ENCODE peak calls at places on chromosomes 6 and 20, in six cellular contexts. G is cardiac fibroblast, J is kidney epithelial cell, W is neural progenitor cell, O is tibial artery, H is nephron progenitor cell. S is an unnamed sample.

GRCh38 chr6:125791820-125792165 is 1.0 kb downstream of the NCOA7 start:
- DNase-seq in J (no peak), H (no peak), G (no peak), O (no peak), W (no peak), S (no peak)

GRCh38 chr6:39752835-39753744 is 27.9 kb upstream of the KIF6 start:
- DNase-seq in H (no peak), O (no peak), W (no peak), G (no peak), J (no peak), S (no peak)

GRCh38 chr20:40960521-40960956 is 68.1 kb upstream of the TOP1 start:
- DNase-seq in H (no peak), W (no peak), G (no peak), O (no peak), J (no peak), S (no peak)

GRCh38 chr6:136089885-136090284 is 160.2 kb downstream of the MTFR2 start:
- DNase-seq in G (no peak), H (no peak), O (no peak), W (no peak), J (no peak), S (peak; percentile 57)

GRCh38 chr6:163583558-163583957 is 169.0 kb downstream of the QKI start:
- DNase-seq in H (no peak), J (no peak), G (no peak), W (no peak), O (no peak), S (no peak)

GRCh38 chr6:151254451-151255081 is 14.8 kb downstream of the AKAP12 start:
- DNase-seq in G (peak; percentile 80), W (no peak), O (no peak), H (no peak), J (peak; percentile 39), S (peak; percentile 48)

GRCh38 chr6:1609662-1610496 is at the start of gene FOXC1:
- DNase-seq in O (peak; percentile 93), G (peak; percentile 96), H (peak; percentile 87), J (peak; percentile 77), W (peak; percentile 91), S (peak; percentile 84)

GRCh38 chr6:154230910-154231595 is 125.5 kb downstream of the IPCEF1 start:
- DNase-seq in O (no peak), G (no peak), W (no peak), J (no peak), H (no peak), S (no peak)

GRCh38 chr20:53654932-53655674 is 61.5 kb upstream of the ZNF217 start:
- DNase-seq in W (no peak), O (no peak), G (peak; percentile 20), H (no peak), J (no peak), S (peak; percentile 55)

GRCh38 chr6:48835421-48835958 is 627.6 kb downstream of the MMUT start:
- DNase-seq in O (no peak), W (no peak), G (peak; percentile 61), H (no peak), J (no peak), S (peak; percentile 67)

GRCh38 chr6:134826889-134827737 is 122.8 kb downstream of the ALDH8A1 start:
- DNase-seq in W (no peak), J (no peak), O (peak; percentile 93), G (peak; percentile 99), H (no peak), S (peak; percentile 82)

GRCh38 chr20:47487175-47487917 is 14.3 kb upstream of the NCOA3 start:
- DNase-seq in H (no peak), O (no peak), G (peak; percentile 27), W (no peak), J (no peak), S (peak; percentile 52)

GRCh38 chr6:87393026-87393622 is 14.6 kb upstream of the CFAP206 start:
- DNase-seq in W (peak; percentile 74), J (no peak), G (peak; percentile 82), H (peak; percentile 37), O (no peak), S (peak; percentile 76)

GRCh38 chr6:150346346-150346745 is 22.5 kb upstream of the IYD start:
- DNase-seq in J (no peak), G (peak; percentile 36), W (no peak), H (no peak), O (no peak), S (peak; percentile 2)

GRCh38 chr6:148306287-148306686 is 36.4 kb upstream of the SASH1 start:
- DNase-seq in G (no peak), W (no peak), J (no peak), O (no peak), H (no peak), S (no peak)

GRCh38 chr6:88611721-88612120 is 351.7 kb downstream of the RNGTT start:
- DNase-seq in H (no peak), G (no peak), O (no peak), W (no peak), J (no peak), S (peak; percentile 2)

GRCh38 chr20:48933017-48933766 is 11.7 kb downstream of the ARFGEF2 start:
- DNase-seq in O (no peak), G (no peak), W (no peak), J (no peak), H (no peak), S (no peak)

GRCh38 chr20:51348866-51349265 is 193.7 kb downstream of the NFATC2 start:
- DNase-seq in H (no peak), G (no peak), J (no peak), W (no peak), O (no peak), S (no peak)

GRCh38 chr6:143158113-143158581 is 97.5 kb downstream of the AIG1 start:
- DNase-seq in H (no peak), O (no peak), J (no peak), G (no peak), W (no peak), S (peak; percentile 49)

GRCh38 chr6:80480478-80481157 is 374.1 kb downstream of the BCKDHB start:
- DNase-seq in G (no peak), O (no peak), W (no peak), J (no peak), H (no peak), S (no peak)

GRCh38 chr20:51735728-51736600 is 32.2 kb downstream of the ATP9A start:
- DNase-seq in H (no peak), O (no peak), G (no peak), W (no peak), J (no peak), S (no peak)

DNA sequence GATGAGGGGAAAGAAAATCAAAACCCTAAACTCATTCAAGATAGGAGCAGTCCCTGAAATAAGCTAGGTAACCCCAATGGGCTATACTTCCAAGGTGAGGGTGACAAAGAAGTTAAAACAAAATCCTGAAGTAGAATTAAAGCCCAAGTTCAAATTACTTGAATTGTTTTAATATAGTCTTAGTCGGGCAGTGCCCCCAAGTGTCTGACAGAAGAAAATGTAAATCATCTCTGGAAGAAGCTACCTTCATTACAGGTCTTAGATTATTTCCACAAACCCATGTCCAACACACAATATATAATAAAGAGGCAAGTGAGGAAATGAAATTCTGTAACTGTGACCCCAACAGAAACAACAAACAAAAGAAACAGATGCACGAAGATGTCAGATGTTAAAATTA is 36.8 kb upstream of the L3MBTL3 start:
- DNase-seq in H (no peak), G (peak; percentile 10), W (no peak), O (no peak), J (no peak), S (peak; percentile 14)
- TF ChIP-seq CTCF in H (no peak), G (peak; percentile 23), W (peak; percentile 13), O (no peak), J (no peak), S (peak; percentile 13)

GRCh38 chr20:58816051-58816450 is 34.7 kb downstream of the GNAS-AS1 start:
- DNase-seq in J (no peak), H (no peak), W (no peak), G (no peak), O (no peak), S (no peak)
- TF ChIP-seq CTCF in J (no peak), H (no peak), W (no peak), G (no peak), O (no peak), S (no peak)

DNA sequence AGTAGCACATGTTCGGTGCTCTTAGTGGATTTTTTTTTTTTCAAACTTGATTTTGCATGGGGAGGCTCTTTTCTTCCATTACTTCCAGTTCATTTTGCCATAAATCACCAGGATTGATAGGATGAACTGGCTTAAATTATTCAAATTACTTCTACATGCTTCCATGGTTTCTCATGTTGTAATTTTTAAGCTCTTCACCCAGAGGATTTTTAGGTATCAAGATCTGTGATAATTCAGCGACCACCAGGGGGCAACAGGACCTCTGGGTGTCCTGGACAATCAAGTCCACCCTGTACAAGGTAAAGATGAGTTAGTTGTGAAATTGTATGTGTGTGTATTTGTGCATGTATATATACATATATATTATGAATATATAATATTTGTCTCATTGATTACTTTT is 4.2 kb upstream of the EPHA7 start:
- DNase-seq in W (peak; percentile 83), G (peak; percentile 43), J (no peak), O (no peak), H (peak; percentile 76), S (peak; percentile 31)
- TF ChIP-seq CTCF in W (peak; percentile 80), G (peak; percentile 46), J (peak; percentile 78), O (no peak), H (peak; percentile 74), S (peak; percentile 39)

GRCh38 chr6:159233365-159234101 is 64.3 kb downstream of the FNDC1 start:
- DNase-seq in J (no peak), O (no peak), H (peak; percentile 45), G (no peak), W (peak; percentile 71), S (no peak)
- TF ChIP-seq CTCF in J (no peak), O (no peak), H (no peak), G (no peak), W (peak; percentile 53), S (no peak)

GRCh38 chr20:46325788-46326472 is 17.6 kb upstream of the CDH22 start:
- DNase-seq in W (no peak), H (no peak), G (no peak), J (no peak), O (no peak), S (no peak)
- TF ChIP-seq CTCF in W (no peak), H (no peak), G (no peak), J (no peak), O (no peak), S (no peak)

DNA sequence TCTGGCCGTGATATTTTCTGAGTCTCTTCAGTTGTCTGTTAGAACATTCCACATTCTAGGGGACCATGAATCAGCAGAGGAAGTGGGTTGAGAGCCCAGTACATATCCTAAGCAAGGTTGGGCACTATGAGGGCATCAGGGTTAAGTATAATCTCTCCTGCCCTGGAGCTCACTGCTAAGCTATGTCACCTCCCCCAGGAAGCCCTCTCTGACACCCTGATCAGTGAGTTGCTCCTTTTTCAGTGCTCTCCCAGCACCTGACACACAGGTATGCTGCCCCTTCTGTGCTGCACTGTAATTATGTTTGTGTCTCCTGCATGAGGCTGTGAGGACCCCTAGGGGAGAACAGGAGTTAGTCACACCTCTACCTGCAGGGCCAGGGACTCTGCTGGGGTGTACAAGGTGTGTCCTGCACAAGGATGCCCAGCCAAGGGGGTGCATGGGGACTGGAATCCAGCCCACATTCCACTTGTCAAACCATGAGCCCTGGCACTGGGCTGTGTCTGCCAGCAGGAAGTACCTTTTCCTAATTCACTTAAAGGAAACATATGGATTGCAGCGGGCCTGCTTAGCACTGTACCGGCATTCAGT is 3.9 kb downstream of the RAB44 start:
- DNase-seq in H (no peak), J (no peak), W (no peak), G (no peak), O (no peak), S (no peak)
- TF ChIP-seq CTCF in H (no peak), J (peak; percentile 23), W (peak; percentile 42), G (no peak), O (no peak), S (no peak)

GRCh38 chr20:38191654-38192053 is 26.6 kb upstream of the TGM2 start:
- DNase-seq in W (no peak), J (no peak), H (no peak), G (no peak), O (no peak), S (no peak)
- TF ChIP-seq CTCF in W (no peak), J (no peak), H (no peak), G (no peak), O (no peak), S (no peak)